ENCODE peak calls at places on chromosomes 12 and 14, in six cellular contexts. W is ovary, T is A549, C is vagina, Q is upper lobe of left lung, U is body of pancreas. F is an unnamed sample.

GRCh38 chr12:46373303-46374182 is 970 bp upstream of the SLC38A2 start:
- DNase-seq in W (peak), T (peak), C (no peak), Q (peak), U (peak), F (peak)

GRCh38 chr12:14959126-14959440 is 2.3 kb downstream of the ARHGDIB start:
- DNase-seq in W (no peak), T (no peak), C (no peak), Q (no peak), U (no peak), F (no peak)

GRCh38 chr12:99453831-99454538 is 193.6 kb upstream of the GARIN6 start:
- DNase-seq in W (no peak), T (no peak), C (no peak), Q (no peak), U (no peak), F (no peak)

GRCh38 chr14:64942531-64943111 is at the start of gene GPX2:
- DNase-seq in W (no peak), T (peak), C (no peak), Q (peak), U (peak), F (peak)

GRCh38 chr12:2794261-2794735 is 472 bp upstream of the FKBP4 start:
- DNase-seq in W (no peak), T (no peak), C (no peak), Q (peak), U (peak), F (peak)

GRCh38 chr14:92794547-92794941 is 439 bp downstream of the GOLGA5 start:
- DNase-seq in W (no peak), T (no peak), C (no peak), Q (peak), U (peak), F (peak)

GRCh38 chr12:100401660-100402059 is 44.8 kb downstream of the SLC17A8 start:
- DNase-seq in W (no peak), T (peak), C (no peak), Q (no peak), U (no peak), F (no peak)

GRCh38 chr14:36270191-36270590 is 50.2 kb downstream of the MBIP start:
- DNase-seq in W (no peak), T (no peak), C (no peak), Q (no peak), U (no peak), F (no peak)

GRCh38 chr12:17110316-17110715 is 504.4 kb upstream of the LMO3 start:
- DNase-seq in W (no peak), T (no peak), C (no peak), Q (no peak), U (no peak), F (no peak)

GRCh38 chr12:15323530-15323929 is 1.2 kb downstream of the PTPRO start:
- DNase-seq in W (no peak), T (no peak), C (no peak), Q (no peak), U (no peak), F (no peak)

DNA sequence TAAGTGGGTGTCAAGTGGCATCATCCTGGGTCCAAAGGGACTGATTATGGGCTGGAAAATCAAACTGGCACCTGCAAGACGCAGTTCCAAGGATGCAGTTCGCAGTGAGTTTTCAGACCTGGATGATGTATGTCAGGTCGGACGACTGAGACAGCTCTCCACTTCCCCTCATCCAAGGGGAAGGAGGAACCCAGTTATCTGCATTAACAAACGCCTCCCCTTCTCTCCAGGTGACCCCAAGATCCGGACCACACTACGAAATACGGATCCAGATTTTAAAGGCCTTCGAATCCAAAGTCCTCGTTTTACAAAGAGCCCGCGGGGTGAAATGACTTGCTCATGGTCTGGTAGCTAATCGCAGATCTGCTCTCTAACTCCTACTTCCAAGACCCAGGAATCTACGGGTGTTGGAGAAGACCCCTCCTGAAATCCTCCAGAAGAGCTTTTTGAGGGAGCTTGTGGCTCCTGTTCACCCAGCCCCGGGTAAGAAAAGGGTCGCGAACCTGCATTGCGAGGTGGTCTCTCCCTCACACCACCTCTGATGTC is 460 bp upstream of the SYNE2 start:
- DNase-seq in W (no peak), T (no peak), C (no peak), Q (no peak), U (no peak), F (no peak)
- H3K4me3 ChIP-seq in W (peak), T (peak), C (peak), Q (peak), U (peak), F (peak)

GRCh38 chr12:50215033-50215432 is 47.9 kb upstream of the CERS5 start:
- DNase-seq in W (no peak), T (no peak), C (no peak), Q (no peak), U (no peak), F (no peak)

GRCh38 chr12:50212071-50212467 is 44.9 kb upstream of the CERS5 start:
- DNase-seq in W (no peak), T (no peak), C (no peak), Q (no peak), U (no peak), F (no peak)

GRCh38 chr12:50214018-50214417 is 46.8 kb upstream of the CERS5 start:
- DNase-seq in W (no peak), T (no peak), C (no peak), Q (no peak), U (no peak), F (no peak)

GRCh38 chr12:50213439-50213838 is 46.3 kb upstream of the CERS5 start:
- DNase-seq in W (no peak), T (no peak), C (no peak), Q (no peak), U (no peak), F (no peak)

DNA sequence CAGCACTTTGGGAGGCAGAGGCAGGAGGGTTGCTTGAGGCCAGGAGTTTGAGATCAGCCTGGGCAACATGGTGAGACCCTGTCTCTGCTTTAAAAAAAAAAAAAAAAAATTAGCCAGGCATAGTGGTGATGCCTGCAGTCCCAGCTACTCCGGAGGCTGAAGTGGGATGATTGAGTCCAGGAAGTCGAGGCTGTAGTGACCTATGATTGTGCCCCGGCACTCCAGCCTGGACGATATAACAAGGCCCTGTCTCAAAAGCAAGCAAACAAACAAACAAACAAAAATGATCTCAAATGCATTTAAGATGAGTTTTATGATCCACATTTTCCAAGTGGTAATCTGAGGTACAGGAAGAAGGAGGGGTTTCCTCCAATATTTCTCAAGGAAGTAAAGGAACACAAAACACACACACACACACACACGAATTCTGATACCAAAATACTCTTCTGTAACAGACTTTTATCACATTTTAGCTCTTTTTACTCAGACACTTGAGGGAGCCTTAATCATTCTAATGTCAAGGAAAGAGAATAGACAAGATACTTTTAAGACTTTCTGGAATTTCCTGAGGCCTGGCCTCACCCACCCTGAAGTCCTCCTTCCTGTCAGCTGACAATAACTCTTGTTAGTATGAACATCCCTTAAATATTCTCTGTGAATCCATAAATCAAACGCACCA is 44.4 kb upstream of the CERS5 start:
- DNase-seq in W (no peak), T (no peak), C (no peak), Q (no peak), U (no peak), F (no peak)
- TF ChIP-seq POLR2A in W (no peak), T (no peak), C (no peak), Q (no peak), U (no peak), F (no peak)

GRCh38 chr12:104435175-104435574 is 21.6 kb upstream of the CHST11 start:
- DNase-seq in W (no peak), T (no peak), C (no peak), Q (no peak), U (no peak), F (no peak)
- H3K4me3 ChIP-seq in W (no peak), T (no peak), C (no peak), Q (no peak), U (no peak), F (no peak)

GRCh38 chr12:85659754-85660530 is 176.3 kb downstream of the RASSF9 start:
- DNase-seq in W (no peak), T (no peak), C (no peak), Q (no peak), U (no peak), F (no peak)

GRCh38 chr12:85662209-85662607 is 174.0 kb downstream of the RASSF9 start:
- DNase-seq in W (no peak), T (no peak), C (no peak), Q (no peak), U (no peak), F (no peak)

GRCh38 chr12:85663631-85664030 is 172.6 kb downstream of the RASSF9 start:
- DNase-seq in W (no peak), T (no peak), C (no peak), Q (no peak), U (no peak), F (no peak)

GRCh38 chr12:85664429-85664828 is 171.8 kb downstream of the RASSF9 start:
- DNase-seq in W (no peak), T (no peak), C (no peak), Q (no peak), U (no peak), F (no peak)

DNA sequence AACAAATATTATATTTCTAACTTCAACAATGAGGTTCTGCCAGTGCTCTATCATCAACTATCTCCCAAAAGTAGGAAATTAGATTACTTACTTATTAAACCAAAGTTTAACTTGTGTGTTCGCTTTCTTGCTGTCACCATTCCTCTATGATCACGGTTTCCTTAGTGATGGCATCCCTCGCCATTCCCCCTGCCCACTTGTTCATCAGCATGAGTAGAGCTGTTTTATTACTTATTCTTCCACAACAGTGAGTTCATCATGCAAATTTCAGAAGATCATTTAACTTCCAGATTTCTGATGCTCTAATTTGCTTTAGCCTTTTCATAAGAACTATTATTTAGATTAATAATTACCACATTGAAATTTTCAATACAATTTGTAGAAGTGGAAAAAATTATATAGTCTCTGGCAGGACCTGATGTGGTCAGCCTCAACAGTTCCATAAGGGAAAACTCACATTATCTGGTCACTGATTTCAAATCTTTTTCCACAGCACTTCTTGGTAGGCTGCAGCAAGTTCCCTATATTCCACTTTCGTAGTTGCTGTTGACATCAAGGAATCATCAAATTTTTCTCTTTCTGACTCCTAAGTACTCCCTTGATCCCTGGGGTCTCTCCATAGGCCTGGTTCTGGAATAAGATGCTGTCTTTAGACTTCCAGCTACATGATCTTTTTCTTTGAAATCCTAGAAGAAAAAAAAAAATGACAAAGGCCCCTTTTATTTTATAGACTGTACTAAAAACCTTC is 174.6 kb downstream of the RASSF9 start:
- DNase-seq in W (no peak), T (no peak), C (no peak), Q (no peak), U (no peak), F (no peak)
- TF ChIP-seq POLR2A in W (no peak), T (no peak), C (no peak), Q (no peak), U (no peak), F (no peak)

GRCh38 chr12:51270067-51270846 is at the start of gene SMAGP:
- DNase-seq in W (peak), T (peak), C (no peak), Q (peak), U (peak), F (peak)
- H3K4me3 ChIP-seq in W (peak), T (peak), C (peak), Q (peak), U (peak), F (peak)

DNA sequence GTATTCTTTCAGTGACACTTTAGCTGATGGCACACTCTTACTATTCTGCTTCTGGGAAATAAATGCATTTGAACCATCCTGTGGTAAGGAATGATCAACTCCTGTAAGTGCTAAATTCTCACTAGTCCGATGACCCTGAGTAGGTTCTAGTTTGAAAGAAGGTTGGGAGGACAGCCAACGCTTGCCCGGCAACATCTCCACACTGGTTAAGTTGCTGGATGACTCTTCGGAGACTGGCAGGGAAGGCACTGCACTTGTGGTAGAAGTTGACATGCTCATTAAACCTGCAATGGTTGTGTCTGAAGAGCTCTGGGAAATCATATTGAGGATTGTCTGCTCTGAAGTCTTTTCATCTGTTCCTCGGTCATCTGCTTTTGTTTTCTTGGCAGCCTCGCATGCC is 12.0 kb upstream of the KANSL2 start:
- DNase-seq in W (no peak), T (no peak), C (no peak), Q (no peak), U (no peak), F (no peak)
- TF ChIP-seq POLR2A in W (no peak), T (no peak), C (no peak), Q (no peak), U (no peak), F (no peak)

GRCh38 chr12:13283867-13284266 is 87.3 kb downstream of the EMP1 start:
- DNase-seq in W (no peak), T (no peak), C (no peak), Q (no peak), U (no peak), F (no peak)

GRCh38 chr12:13288501-13288900 is 92.0 kb downstream of the EMP1 start:
- DNase-seq in W (no peak), T (no peak), C (no peak), Q (no peak), U (no peak), F (no peak)

GRCh38 chr12:13293086-13293485 is 96.6 kb downstream of the EMP1 start:
- DNase-seq in W (no peak), T (no peak), C (no peak), Q (no peak), U (no peak), F (no peak)

GRCh38 chr12:13289644-13290285 is 93.2 kb downstream of the EMP1 start:
- DNase-seq in W (no peak), T (no peak), C (no peak), Q (no peak), U (no peak), F (no peak)

GRCh38 chr12:13288937-13289643 is 92.6 kb downstream of the EMP1 start:
- DNase-seq in W (no peak), T (no peak), C (no peak), Q (no peak), U (peak), F (no peak)
- H3K4me3 ChIP-seq in W (no peak), T (no peak), C (no peak), Q (no peak), U (no peak), F (no peak)

GRCh38 chr12:56628671-56629458 is 1.3 kb downstream of the BAZ2A start:
- DNase-seq in W (peak), T (peak), C (no peak), Q (no peak), U (peak), F (peak)
- TF ChIP-seq POLR2A in W (no peak), T (no peak), C (no peak), Q (no peak), U (no peak), F (no peak)

DNA sequence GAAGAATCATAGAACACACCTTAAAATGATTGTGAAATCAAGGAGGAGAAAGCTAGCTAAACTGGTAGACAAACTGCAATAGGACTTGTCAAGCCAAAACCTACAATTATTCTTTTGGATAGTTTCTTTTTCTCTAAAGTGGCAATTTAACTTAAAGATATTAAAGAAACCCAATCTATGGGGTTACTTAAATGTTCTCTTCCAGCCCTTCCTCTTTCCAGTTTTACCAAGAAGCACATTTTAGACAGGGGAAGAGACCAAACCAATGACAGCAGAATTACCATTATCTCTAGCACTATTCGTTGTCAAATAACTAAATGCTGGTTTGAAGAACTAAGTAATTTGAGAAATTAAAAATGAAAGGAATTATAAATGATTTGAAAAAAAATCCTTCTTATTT is 732 bp upstream of the SLC16A7 start:
- DNase-seq in W (no peak), T (no peak), C (no peak), Q (no peak), U (no peak), F (no peak)
- H3K4me3 ChIP-seq in W (peak), T (peak), C (peak), Q (peak), U (no peak), F (no peak)

DNA sequence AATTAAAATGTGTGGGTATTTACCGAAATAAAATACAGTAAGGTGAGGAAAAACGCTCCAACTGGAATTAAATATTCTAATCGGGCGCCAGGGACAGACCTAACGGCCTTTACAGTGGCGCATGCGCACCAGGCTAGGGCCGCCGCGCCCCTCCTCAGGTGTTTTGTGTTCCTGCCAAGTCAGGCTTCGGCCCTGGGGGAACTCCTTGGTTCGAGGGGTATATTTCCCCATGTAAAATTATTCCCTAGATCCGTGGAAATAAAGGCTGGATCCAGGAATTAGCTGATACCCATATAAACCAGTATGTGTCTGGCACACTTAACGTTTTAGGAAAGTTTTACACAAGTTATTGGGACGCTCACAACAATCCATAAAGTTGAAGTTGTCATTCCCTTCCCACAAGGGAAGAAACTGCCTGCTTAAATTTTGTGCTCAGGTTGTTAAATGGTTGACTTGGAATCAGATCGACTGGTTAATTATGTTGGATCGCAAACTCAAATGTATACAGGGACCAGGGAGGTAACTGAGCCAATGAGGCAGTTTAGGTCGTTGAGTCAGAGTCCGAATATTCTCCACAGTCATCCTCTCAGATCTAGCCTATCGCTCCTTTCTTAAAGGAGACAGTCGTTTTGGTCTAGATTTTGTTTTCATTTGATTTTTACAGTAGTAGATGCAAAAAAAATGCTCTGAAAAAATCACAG is 617 bp upstream of the ANAPC7 start:
- DNase-seq in W (peak), T (peak), C (no peak), Q (peak), U (peak), F (peak)
- TF ChIP-seq POLR2A in W (no peak), T (no peak), C (no peak), Q (no peak), U (no peak), F (no peak)